ENCODE peak calls at places on chromosomes 2 and 18, in ten cellular contexts. L is Peyer's patch; F is CD4-positive, alpha-beta T cell; I is AG09309; R is lower lobe of right lung; W is endodermal cell; S is MCF 10A; Y is neural crest cell; O is heart right ventricle; C is GM10248. E is an unnamed sample.

GRCh38 chr2:43333656-43334144 is 107.3 kb upstream of the ZFP36L2 start:
- DNase-seq in Y (no peak), S (peak; percentile 42), W (no peak), F (no peak), L (no peak), R (no peak), C (no peak), O (no peak), I (peak; percentile 52), E (no peak)

GRCh38 chr2:43199492-43200481 is 26.6 kb downstream of the ZFP36L2 start:
- DNase-seq in I (no peak), S (peak; percentile 70), R (no peak), Y (no peak), C (no peak), W (peak; percentile 86), O (no peak), L (peak; percentile 62), F (no peak), E (no peak)

GRCh38 chr18:51478908-51479307 is 281.4 kb upstream of the MEX3C start:
- DNase-seq in R (no peak), C (no peak), Y (no peak), S (no peak), I (no peak), L (no peak), F (no peak), W (no peak), O (peak; percentile 12), E (no peak)

GRCh38 chr18:49645836-49646235 is 84.0 kb downstream of the LIPG start:
- DNase-seq in W (peak; percentile 63), S (no peak), L (peak; percentile 58), I (no peak), Y (no peak), F (no peak), O (peak; percentile 65), R (no peak), C (no peak), E (no peak)

GRCh38 chr2:234275515-234275914 is 221.4 kb downstream of the ARL4C start:
- DNase-seq in F (no peak), O (no peak), L (peak; percentile 25), Y (no peak), W (no peak), S (no peak), C (no peak), R (no peak), I (no peak), E (no peak)

GRCh38 chr2:58107803-58108710 is 61.5 kb downstream of the VRK2 start:
- DNase-seq in O (no peak), S (peak; percentile 97), I (peak; percentile 97), W (no peak), Y (no peak), F (no peak), L (no peak), C (no peak), R (no peak), E (no peak)

GRCh38 chr2:9914384-9915065 is 37.0 kb upstream of the GRHL1 start:
- DNase-seq in O (no peak), C (peak; percentile 71), Y (no peak), S (peak; percentile 92), R (no peak), I (no peak), F (no peak), L (peak; percentile 48), W (no peak), E (no peak)

GRCh38 chr18:37393221-37393828 is 172.3 kb downstream of the CELF4 start:
- DNase-seq in L (no peak), F (no peak), W (peak; percentile 55), C (no peak), O (no peak), R (no peak), Y (no peak), I (no peak), S (no peak), E (no peak)

GRCh38 chr2:155695505-155695904 is 637.0 kb downstream of the NR4A2 start:
- DNase-seq in F (no peak), Y (no peak), R (no peak), W (no peak), I (no peak), O (no peak), C (no peak), L (no peak), S (no peak), E (no peak)

GRCh38 chr2:43041661-43042360 is 184.6 kb downstream of the ZFP36L2 start:
- DNase-seq in L (no peak), R (no peak), Y (no peak), I (peak; percentile 89), C (no peak), F (no peak), S (peak; percentile 93), O (no peak), W (peak; percentile 92), E (peak; percentile 95)

DNA sequence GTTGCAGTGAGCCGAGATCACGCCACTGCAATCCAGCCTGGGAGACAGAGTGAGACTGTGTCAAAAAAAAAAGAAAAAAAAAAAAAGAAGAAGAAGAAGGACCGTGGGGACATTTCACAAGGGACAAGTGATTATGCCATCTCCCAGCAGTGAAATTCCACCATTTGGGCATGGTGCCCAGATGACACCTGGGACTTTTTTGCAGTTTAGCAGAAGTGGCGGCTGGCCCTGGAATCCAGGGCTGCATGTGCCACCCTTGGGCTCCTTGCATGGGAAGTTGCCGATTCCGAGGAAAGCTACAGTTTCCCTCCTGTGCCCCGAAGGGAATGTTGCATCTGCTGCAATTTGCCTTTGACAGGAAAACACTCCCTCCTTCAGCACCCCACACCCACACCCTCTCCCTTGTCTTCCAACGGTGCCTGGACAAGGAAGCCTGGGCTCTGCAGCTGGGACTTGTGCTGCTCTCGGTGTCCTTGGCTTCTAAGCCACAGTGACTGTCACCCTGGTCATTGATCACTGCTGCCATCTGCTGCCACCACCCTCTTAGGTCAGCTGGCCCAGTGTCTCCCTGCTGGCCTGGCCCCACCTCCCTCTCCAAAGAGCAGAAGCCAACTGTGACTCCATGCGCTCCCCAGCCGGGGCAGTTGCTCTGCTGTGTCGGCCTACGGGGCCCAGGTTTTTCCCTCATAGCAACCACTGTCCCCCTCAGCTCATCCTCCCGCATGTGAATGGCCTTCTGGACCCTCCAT is 56.4 kb upstream of the LRRC30 start:
- DNase-seq in C (no peak), Y (no peak), I (no peak), S (no peak), R (no peak), F (no peak), W (peak; percentile 90), O (no peak), L (no peak), E (no peak)
- TF ChIP-seq CTCF in C (no peak), Y (peak; percentile 38), I (peak; percentile 16), S (no peak), R (no peak), F (no peak), W (peak; percentile 79), O (no peak), L (no peak), E (no peak)

GRCh38 chr2:158456309-158457066 is at the start of the genes CCDC148 and PKP4:
- DNase-seq in W (peak; percentile 97), C (peak; percentile 96), Y (peak; percentile 79), I (peak; percentile 55), O (peak; percentile 87), F (peak; percentile 87), L (peak; percentile 95), R (peak; percentile 92), S (peak; percentile 95), E (peak; percentile 98)
- TF ChIP-seq CTCF in W (peak; percentile 33), C (peak; percentile 24), Y (no peak), I (no peak), O (no peak), F (no peak), L (peak; percentile 35), R (peak; percentile 4), S (no peak), E (peak; percentile 41)

GRCh38 chr18:10518595-10519273 is 7.1 kb upstream of the NAPG start:
- DNase-seq in S (no peak), L (no peak), O (peak; percentile 43), C (no peak), I (no peak), F (no peak), Y (peak; percentile 32), W (no peak), R (peak; percentile 56), E (no peak)
- TF ChIP-seq CTCF in S (no peak), L (no peak), O (no peak), C (peak; percentile 23), I (peak; percentile 43), F (no peak), Y (peak; percentile 40), W (peak; percentile 42), R (peak; percentile 44), E (peak; percentile 53)

GRCh38 chr2:74503506-74504475 is 3.7 kb downstream of the PCGF1 start:
- DNase-seq in C (no peak), O (no peak), R (no peak), S (no peak), W (peak; percentile 58), L (no peak), Y (no peak), I (no peak), F (no peak), E (no peak)
- TF ChIP-seq CTCF in C (no peak), O (no peak), R (no peak), S (no peak), W (no peak), L (no peak), Y (no peak), I (no peak), F (no peak), E (no peak)

DNA sequence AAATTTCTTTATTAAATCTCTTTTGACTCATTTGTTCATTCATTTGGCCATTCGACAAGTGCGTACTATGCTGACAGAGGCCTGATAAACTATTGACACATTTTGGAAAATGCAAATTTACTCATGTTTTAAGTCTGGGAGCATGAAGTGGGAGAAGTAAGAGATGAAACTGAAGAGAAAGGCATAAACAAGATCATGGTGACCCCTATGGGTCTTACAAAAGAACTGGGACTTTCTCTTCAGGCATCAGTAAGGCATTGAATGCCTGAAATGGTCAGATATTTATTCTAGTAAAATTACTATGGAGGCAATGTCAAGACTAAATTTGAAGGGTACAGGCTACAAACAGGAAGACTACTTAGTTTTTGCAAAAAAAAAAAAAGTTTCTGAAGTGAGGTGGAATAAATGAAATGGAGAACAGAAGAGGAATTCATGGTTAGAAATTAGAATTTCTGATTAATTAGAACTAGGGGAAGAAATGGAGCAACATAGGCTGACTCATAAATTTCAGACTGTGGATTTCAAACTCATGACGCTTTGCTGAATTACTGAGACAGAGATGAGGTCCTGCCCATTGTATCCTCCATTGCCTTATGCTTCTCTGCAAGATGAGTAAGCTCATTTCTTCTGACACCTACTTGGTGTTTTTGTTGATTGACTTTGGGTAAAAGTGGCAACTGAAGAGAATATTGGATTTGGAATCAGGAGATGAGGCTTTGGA is 32.7 kb downstream of the VSNL1 start:
- DNase-seq in F (no peak), S (peak; percentile 51), C (no peak), L (no peak), O (no peak), W (no peak), Y (no peak), R (no peak), I (no peak), E (no peak)
- TF ChIP-seq CTCF in F (no peak), S (no peak), C (no peak), L (no peak), O (no peak), W (peak; percentile 76), Y (no peak), R (no peak), I (peak; percentile 27), E (peak; percentile 19)

E was measured in osteocyte.